ENCODE peak calls at places on chromosomes 3 and 15, in five cellular contexts. One of them, this sample, is unnamed.

GRCh38 chr3:73270839-73271483 is 209.5 kb downstream of the EBLN2 start:
- DNase-seq in foreskin fibroblast: peak
- DNase-seq in lower lobe of right lung: no peak
- DNase-seq in HEK293T: no peak
- DNase-seq in PC-3: no peak
- DNase-seq in this sample: peak

GRCh38 chr3:112117826-112118571 is 15.0 kb downstream of the GCSAM start:
- DNase-seq in PC-3: no peak
- DNase-seq in HEK293T: peak
- DNase-seq in foreskin fibroblast: no peak
- DNase-seq in lower lobe of right lung: peak
- DNase-seq in this sample: no peak

GRCh38 chr3:73037369-73037699 is 24.1 kb upstream of the EBLN2 start:
- DNase-seq in foreskin fibroblast: peak
- DNase-seq in HEK293T: no peak
- DNase-seq in PC-3: peak
- DNase-seq in lower lobe of right lung: no peak
- DNase-seq in this sample: peak

GRCh38 chr3:30611613-30612421 is 5.4 kb downstream of the TGFBR2 start:
- DNase-seq in foreskin fibroblast: peak
- DNase-seq in HEK293T: no peak
- DNase-seq in lower lobe of right lung: no peak
- DNase-seq in PC-3: peak
- DNase-seq in this sample: peak

GRCh38 chr3:149898771-149899170 is 71.9 kb downstream of the PFN2 start:
- DNase-seq in HEK293T: no peak
- DNase-seq in PC-3: no peak
- DNase-seq in lower lobe of right lung: no peak
- DNase-seq in foreskin fibroblast: peak
- DNase-seq in this sample: peak

GRCh38 chr3:15460891-15461524 is 33.6 kb downstream of the EAF1 start:
- DNase-seq in lower lobe of right lung: no peak
- DNase-seq in HEK293T: no peak
- DNase-seq in foreskin fibroblast: no peak
- DNase-seq in PC-3: no peak
- DNase-seq in this sample: no peak

GRCh38 chr3:83317605-83318004 is 1556.2 kb upstream of the GBE1 start:
- DNase-seq in lower lobe of right lung: no peak
- DNase-seq in foreskin fibroblast: no peak
- DNase-seq in HEK293T: no peak
- DNase-seq in PC-3: peak
- DNase-seq in this sample: no peak

GRCh38 chr15:101646652-101647051 is 5.5 kb downstream of the TM2D3 start:
- DNase-seq in lower lobe of right lung: no peak
- DNase-seq in foreskin fibroblast: peak
- DNase-seq in PC-3: no peak
- DNase-seq in HEK293T: no peak
- DNase-seq in this sample: no peak

GRCh38 chr3:101146946-101147345 is 153.7 kb upstream of the ABI3BP start:
- DNase-seq in lower lobe of right lung: no peak
- DNase-seq in foreskin fibroblast: peak
- DNase-seq in HEK293T: no peak
- DNase-seq in PC-3: no peak
- DNase-seq in this sample: no peak

GRCh38 chr3:107241217-107241616 is 136.0 kb upstream of the CCDC54 start:
- DNase-seq in PC-3: peak
- DNase-seq in foreskin fibroblast: peak
- DNase-seq in HEK293T: peak
- DNase-seq in lower lobe of right lung: peak
- DNase-seq in this sample: peak